ENCODE peak calls at places on chromosomes 1 and 21, in seven cellular contexts. D, Y, E, V, P, I and O are unnamed samples.

GRCh38 chr1:96674909-96675308 is 46.7 kb upstream of the PTBP2 start:
- DNase-seq in I (no peak), E (no peak), V (no peak), P (no peak), D (no peak), Y (no peak), O (no peak)

GRCh38 chr1:189657131-189657530 is 820.5 kb downstream of the BRINP3 start:
- DNase-seq in Y (no peak), D (no peak), V (no peak), P (no peak), I (no peak), E (no peak), O (no peak)

GRCh38 chr1:196317535-196318522 is 290.4 kb downstream of the KCNT2 start:
- DNase-seq in V (peak; percentile 21), D (peak; percentile 32), E (peak; percentile 0), P (peak; percentile 10), I (no peak), Y (no peak), O (peak; percentile 54)

GRCh38 chr1:198271467-198271866 is 114.7 kb downstream of the NEK7 start:
- DNase-seq in P (no peak), I (no peak), E (no peak), D (no peak), Y (no peak), V (no peak), O (no peak)

GRCh38 chr1:92786298-92786901 is 1.5 kb upstream of the EVI5 start:
- DNase-seq in E (no peak), V (no peak), Y (no peak), D (no peak), P (no peak), I (no peak), O (no peak)

GRCh38 chr1:19963636-19964035 is 15.8 kb downstream of the PLA2G2A start:
- DNase-seq in E (no peak), V (no peak), Y (no peak), P (no peak), I (no peak), D (no peak), O (no peak)

GRCh38 chr1:100441651-100442050 is 89.3 kb downstream of the CDC14A start:
- DNase-seq in V (no peak), E (no peak), Y (no peak), I (no peak), P (no peak), D (no peak), O (no peak)

GRCh38 chr1:41373373-41373772 is 12.1 kb downstream of the FOXO6 start:
- DNase-seq in I (no peak), Y (no peak), E (no peak), P (no peak), V (no peak), D (no peak), O (no peak)

GRCh38 chr1:151533870-151534269 is 6.2 kb upstream of the TUFT1 start:
- DNase-seq in D (no peak), E (no peak), V (no peak), P (no peak), Y (no peak), I (no peak), O (no peak)

GRCh38 chr1:43327549-43328292 is 9.9 kb upstream of the MPL start:
- DNase-seq in P (no peak), Y (no peak), I (no peak), V (no peak), D (no peak), E (no peak), O (peak; percentile 22)

GRCh38 chr1:151934048-151934493 is 24.8 kb upstream of the THEM4 start:
- DNase-seq in P (peak; percentile 54), I (no peak), E (peak; percentile 54), D (no peak), Y (no peak), V (peak; percentile 39), O (peak; percentile 60)

GRCh38 chr21:44742418-44743153 is 31.2 kb upstream of the TSPEAR start:
- DNase-seq in D (no peak), P (no peak), I (no peak), E (no peak), Y (no peak), V (peak; percentile 30), O (peak; percentile 4)

GRCh38 chr1:192793983-192794767 is 14.7 kb upstream of the RGS2 start:
- DNase-seq in P (no peak), E (no peak), D (no peak), Y (no peak), V (no peak), I (no peak), O (peak; percentile 51)

GRCh38 chr1:228271701-228272251 is 63.9 kb downstream of the OBSCN start:
- DNase-seq in V (no peak), Y (no peak), I (no peak), E (no peak), P (no peak), D (no peak), O (no peak)

GRCh38 chr1:24639094-24639493 is 4.0 kb upstream of the SRRM1 start:
- DNase-seq in P (no peak), V (no peak), Y (no peak), E (no peak), D (no peak), I (no peak), O (no peak)

GRCh38 chr1:155071701-155072100 is 6.9 kb upstream of the EFNA3 start:
- DNase-seq in P (no peak), V (no peak), I (no peak), D (no peak), E (no peak), Y (no peak), O (no peak)

GRCh38 chr1:155070392-155070700 is 6.8 kb downstream of the EFNA4 start:
- DNase-seq in P (no peak), V (no peak), Y (no peak), I (no peak), D (no peak), E (no peak), O (no peak)

GRCh38 chr1:155072531-155073289 is 5.9 kb upstream of the EFNA3 start:
- DNase-seq in V (no peak), Y (no peak), P (no peak), D (no peak), E (no peak), I (no peak), O (no peak)

GRCh38 chr1:155069551-155070391 is 6.2 kb downstream of the EFNA4 start:
- DNase-seq in E (no peak), P (no peak), V (no peak), Y (no peak), D (no peak), I (no peak), O (no peak)

DNA sequence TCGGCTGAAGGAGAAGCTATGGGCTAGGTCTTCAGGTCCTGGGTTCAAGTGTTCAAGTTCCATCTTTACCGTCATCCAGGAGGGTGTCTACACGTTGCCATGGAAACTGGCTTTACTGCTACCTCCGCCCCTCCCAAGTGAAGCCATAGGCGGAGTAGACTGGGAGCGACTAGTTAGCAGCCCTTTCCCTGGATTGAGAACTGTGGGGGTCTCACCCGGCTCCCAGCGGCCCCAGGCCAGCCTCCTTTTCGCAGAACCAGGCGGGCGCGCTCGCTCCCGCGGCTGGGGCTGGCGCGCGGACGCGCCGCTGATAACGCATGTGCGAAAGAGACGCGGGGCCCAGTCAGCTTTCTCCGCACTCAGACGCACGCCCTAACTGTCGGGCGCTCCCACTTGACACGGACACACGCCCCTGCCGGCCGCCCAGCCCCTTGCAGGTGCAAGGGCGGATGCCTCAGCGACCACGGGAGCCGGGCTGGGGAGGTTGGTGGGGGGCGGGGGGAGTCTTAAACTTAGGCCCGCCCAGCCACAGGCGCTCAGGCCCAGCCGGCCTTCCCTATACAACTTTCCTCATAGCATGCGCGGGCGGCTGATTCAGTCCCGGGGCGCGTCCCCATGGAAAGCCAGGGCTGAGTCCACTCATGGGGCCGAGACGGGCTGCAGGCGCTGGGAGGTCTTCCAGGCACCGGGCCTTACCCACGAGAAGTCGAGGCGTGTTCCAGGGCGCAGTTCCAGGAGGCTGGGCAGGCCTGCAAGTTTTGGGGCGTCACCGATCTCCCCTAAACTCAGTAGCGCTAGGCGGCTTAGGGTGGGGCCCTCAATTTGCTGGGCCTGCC is 7.4 kb downstream of the EFNA4 start:
- DNase-seq in D (no peak), I (no peak), E (no peak), Y (no peak), P (peak; percentile 86), V (peak; percentile 72), O (peak; percentile 64)
- TF ChIP-seq POLR2A in D (no peak), I (no peak), E (no peak), Y (no peak), P (peak; percentile 40), V (peak; percentile 31), O (no peak)

GRCh38 chr1:173865468-173866164 is 2.2 kb downstream of the GAS5 start:
- DNase-seq in Y (no peak), D (no peak), P (no peak), V (no peak), E (no peak), I (no peak), O (no peak)
- TF ChIP-seq CEBPB in Y (no peak), D (no peak), P (no peak), V (no peak), E (no peak), I (no peak), O (no peak)

DNA sequence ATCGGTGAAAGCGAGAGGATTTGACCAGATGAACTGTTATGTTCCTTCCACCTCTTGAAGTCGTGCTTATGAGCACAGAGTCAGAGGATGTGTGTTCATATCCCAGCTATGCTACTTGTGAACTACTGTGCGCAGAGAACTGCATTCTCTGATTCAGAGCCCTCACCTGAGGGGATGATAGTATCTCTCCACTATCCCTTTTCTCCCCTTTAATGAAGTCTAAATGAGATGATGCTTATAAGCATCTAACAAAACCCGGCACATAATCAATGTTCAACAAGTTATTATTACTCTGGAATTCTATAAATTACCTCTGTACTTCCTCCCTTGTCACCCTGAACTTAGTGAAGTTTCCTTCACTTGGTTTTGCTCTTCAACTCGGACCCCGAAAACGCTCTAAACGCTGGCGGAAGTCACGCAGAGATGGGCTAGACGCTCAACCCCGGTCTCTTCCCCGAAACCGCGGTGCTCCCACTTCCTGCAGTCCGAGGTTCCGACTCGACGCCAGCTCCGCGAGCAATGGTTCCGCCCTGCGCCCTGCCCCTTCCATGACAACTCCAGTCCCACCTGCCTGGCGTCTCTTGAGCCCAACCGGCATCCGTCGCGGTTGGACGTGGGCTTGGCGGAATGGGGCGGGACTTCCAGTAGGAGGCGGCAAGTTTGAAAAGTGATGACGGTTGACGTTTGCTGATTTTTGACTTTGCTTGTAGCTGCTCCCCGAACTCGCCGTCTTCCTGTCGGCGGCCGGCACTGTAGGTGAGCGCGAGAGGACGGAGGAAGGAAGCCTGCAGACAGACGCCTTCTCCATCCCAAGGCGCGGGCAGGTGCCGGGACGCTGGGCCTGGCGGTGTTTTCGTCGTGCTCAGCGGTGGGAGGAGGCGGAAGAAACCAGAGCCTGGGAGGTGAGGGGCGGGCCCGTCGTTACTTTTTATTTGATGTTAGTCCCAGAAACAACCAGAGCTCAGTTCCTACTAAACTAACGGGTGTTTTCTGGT is at the start of gene NUF2:
- DNase-seq in I (peak; percentile 96), P (peak; percentile 95), V (peak; percentile 95), Y (peak; percentile 98), D (peak; percentile 98), E (peak; percentile 91), O (peak; percentile 99)
- TF ChIP-seq POLR2A in I (peak; percentile 86), P (peak; percentile 91), V (peak; percentile 74), Y (peak; percentile 60), D (peak; percentile 59), E (peak; percentile 85), O (peak; percentile 83)

DNA sequence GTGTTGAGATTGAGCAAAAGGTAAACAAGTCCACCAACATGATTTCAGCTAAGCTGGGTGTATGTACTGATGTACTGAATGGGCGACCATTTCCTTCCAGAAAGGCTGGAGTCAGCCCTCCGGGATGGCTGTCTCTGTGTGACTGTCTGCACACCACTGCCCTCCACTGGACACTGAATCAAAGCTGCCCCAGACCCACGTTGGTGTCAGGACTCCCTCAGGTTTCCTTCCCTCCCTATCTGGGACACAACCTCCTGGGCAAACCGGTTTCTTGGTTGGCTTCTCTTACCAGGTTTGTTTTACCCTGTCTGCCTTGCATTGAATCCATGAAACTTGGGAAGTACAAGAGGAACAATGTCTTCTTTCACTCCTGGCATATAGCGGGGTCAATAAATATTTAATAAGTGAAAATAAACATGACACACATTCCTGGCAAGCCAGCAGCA is 5.3 kb upstream of the SRP9 start:
- DNase-seq in P (peak; percentile 78), D (peak; percentile 79), V (peak; percentile 86), E (peak; percentile 87), Y (peak; percentile 67), I (no peak), O (peak; percentile 88)
- TF ChIP-seq CEBPB in P (no peak), D (no peak), V (peak; percentile 24), E (no peak), Y (no peak), I (no peak), O (peak; percentile 55)